ENCODE peak calls at places on chromosomes 3 and 15, in six cellular contexts. R is mammary epithelial cell, Y is fibroblast of mammary gland, U is H1, J is stomach, S is thoracic aorta. F is an unnamed sample.

GRCh38 chr3:172561894-172562664 is 38.8 kb upstream of the TNFSF10 start:
- DNase-seq in R (peak), Y (no peak), U (no peak), J (no peak), S (no peak), F (peak)

GRCh38 chr15:75720787-75721461 is 8.3 kb upstream of the CSPG4 start:
- DNase-seq in R (peak), Y (peak), U (no peak), J (peak), S (no peak), F (peak)

GRCh38 chr15:101675796-101676582 is 23.8 kb upstream of the TM2D3 start:
- DNase-seq in R (peak), Y (peak), U (no peak), J (no peak), S (no peak), F (no peak)

GRCh38 chr3:52791396-52791795 is 3.2 kb upstream of the ITIH3 start:
- DNase-seq in R (no peak), Y (no peak), U (no peak), J (no peak), S (no peak), F (no peak)

GRCh38 chr3:125608419-125608818 is 13.1 kb upstream of the OSBPL11 start:
- DNase-seq in R (no peak), Y (no peak), U (no peak), J (no peak), S (no peak), F (no peak)

GRCh38 chr3:195853930-195854478 is 42.3 kb upstream of the MUC4 start:
- DNase-seq in R (no peak), Y (no peak), U (no peak), J (no peak), S (no peak), F (no peak)

GRCh38 chr3:59006791-59007517 is 42.9 kb downstream of the CFAP20DC start:
- DNase-seq in R (peak), Y (peak), U (no peak), J (no peak), S (no peak), F (no peak)

GRCh38 chr3:188241883-188242282 is 87.9 kb downstream of the LPP start:
- DNase-seq in R (no peak), Y (peak), U (no peak), J (no peak), S (no peak), F (no peak)

GRCh38 chr3:186413615-186414415 is 51.8 kb upstream of the DGKG start:
- DNase-seq in R (peak), Y (peak), U (peak), J (peak), S (no peak), F (no peak)

GRCh38 chr15:101407439-101407838 is 82.1 kb downstream of the PCSK6 start:
- DNase-seq in R (no peak), Y (no peak), U (no peak), J (peak), S (no peak), F (no peak)

GRCh38 chr15:73781038-73781925 is 28.1 kb upstream of the INSYN1 start:
- DNase-seq in R (peak), Y (peak), U (no peak), J (no peak), S (no peak), F (no peak)

GRCh38 chr15:57395292-57395691 is 19.0 kb downstream of the CGNL1 start:
- DNase-seq in R (peak), Y (peak), U (no peak), J (no peak), S (no peak), F (no peak)

GRCh38 chr3:36653095-36653494 is 111.3 kb downstream of the DCLK3 start:
- DNase-seq in R (peak), Y (peak), U (no peak), J (no peak), S (no peak), F (no peak)

GRCh38 chr3:31924628-31925270 is 56.3 kb downstream of the OSBPL10 start:
- DNase-seq in R (no peak), Y (no peak), U (no peak), J (no peak), S (no peak), F (no peak)

GRCh38 chr15:65409284-65409631 is 13.5 kb downstream of the IGDCC4 start:
- DNase-seq in R (peak), Y (peak), U (no peak), J (no peak), S (no peak), F (no peak)
- TF ChIP-seq CTCF in R (no peak), Y (peak), U (no peak), J (no peak), S (no peak), F (no peak)

DNA sequence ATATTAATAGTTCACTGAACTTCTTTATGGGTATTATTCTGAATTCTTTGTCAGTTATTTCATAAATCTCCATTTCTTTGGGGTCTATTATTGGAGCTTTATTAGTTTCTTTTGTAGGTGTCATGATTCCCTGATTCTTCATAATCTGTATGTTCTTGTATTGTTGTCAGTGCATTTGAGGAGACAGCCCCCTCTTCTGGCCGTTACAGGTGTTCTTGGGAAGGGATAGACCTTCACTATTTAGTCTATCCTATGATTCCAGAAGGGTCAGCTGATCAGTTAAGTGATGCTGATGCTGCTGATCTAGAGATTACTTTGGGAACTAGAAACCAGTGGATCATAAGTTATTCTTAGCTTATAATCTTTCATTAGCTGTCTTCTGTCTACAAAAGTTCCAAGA is 34.9 kb downstream of the TMEM39A start:
- DNase-seq in R (no peak), Y (peak), U (no peak), J (no peak), S (no peak), F (no peak)
- TF ChIP-seq CTCF in R (no peak), Y (peak), U (no peak), J (no peak), S (no peak), F (no peak)

GRCh38 chr3:120596853-120597223 is 702 bp downstream of the NDUFB4 start:
- DNase-seq in R (no peak), Y (no peak), U (no peak), J (no peak), S (no peak), F (no peak)

GRCh38 chr3:120597445-120598049 is 1.4 kb downstream of the NDUFB4 start:
- DNase-seq in R (no peak), Y (no peak), U (no peak), J (no peak), S (no peak), F (no peak)

GRCh38 chr3:120595788-120596115 is 384 bp upstream of the NDUFB4 start:
- DNase-seq in R (no peak), Y (no peak), U (no peak), J (no peak), S (no peak), F (no peak)

GRCh38 chr3:120599211-120599610 is 3.1 kb downstream of the NDUFB4 start:
- DNase-seq in R (no peak), Y (no peak), U (no peak), J (no peak), S (no peak), F (no peak)

GRCh38 chr3:120596116-120596852 is at the start of gene NDUFB4:
- DNase-seq in R (peak), Y (peak), U (peak), J (peak), S (peak), F (peak)
- TF ChIP-seq CTCF in R (no peak), Y (no peak), U (no peak), J (no peak), S (no peak), F (no peak)

DNA sequence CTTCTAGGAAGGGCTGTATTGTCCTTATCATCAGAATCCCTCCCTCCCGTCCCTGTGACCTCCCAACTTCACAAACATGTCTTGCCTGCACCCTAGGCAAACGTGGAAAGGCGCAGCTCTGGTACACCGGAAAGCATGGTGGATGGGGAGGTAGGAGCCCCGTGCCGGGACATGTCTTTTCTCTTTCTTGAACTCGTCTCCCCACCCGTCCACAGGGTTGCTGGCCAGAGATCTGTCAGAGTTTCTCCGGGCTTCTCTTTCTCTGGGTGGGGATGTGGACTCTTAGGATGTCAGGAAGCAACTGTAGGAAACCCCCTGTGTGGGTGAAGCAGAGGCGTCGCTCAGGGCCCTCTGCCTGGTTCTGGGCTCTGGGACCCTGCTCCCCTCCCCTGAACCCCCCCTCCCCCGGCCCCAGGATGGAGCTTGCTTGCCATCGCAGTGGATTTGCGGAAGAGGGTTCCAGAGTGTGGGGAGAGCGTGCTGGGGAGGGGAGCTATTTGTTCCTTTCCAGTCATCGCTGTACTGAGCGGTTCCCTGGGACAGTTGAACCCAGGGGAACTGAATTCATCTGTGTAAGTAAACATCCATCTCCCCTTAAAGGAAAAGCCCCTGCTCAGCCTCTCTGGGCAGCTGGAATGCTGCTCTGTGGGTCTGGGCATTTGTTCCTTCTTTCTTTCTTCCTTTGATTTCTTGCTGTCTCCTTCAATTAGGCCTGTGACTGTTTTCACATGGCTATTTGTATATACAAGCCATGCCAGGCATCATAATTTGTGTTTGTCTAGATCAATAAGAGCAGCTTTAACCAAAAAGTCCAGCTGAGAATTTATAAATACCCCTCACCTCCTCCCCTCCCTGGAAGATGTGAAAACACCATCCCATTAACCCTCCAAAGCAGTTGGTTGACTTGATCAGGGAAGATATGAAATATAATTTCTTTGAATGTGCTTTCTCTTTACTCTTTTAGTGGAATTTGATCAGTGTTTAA is 72.8 kb downstream of the SMAD3 start:
- DNase-seq in R (no peak), Y (no peak), U (no peak), J (no peak), S (no peak), F (no peak)
- TF ChIP-seq CTCF in R (no peak), Y (no peak), U (no peak), J (no peak), S (no peak), F (no peak)

F was measured in colonic mucosa.